ENCODE peak calls at places on chromosomes 13 and 19, in seven cellular contexts. S, K, Z, A, U, L and J are unnamed samples.

GRCh38 chr19:55613930-55614710 is 8.7 kb downstream of the ZNF865 start:
- DNase-seq in K (no peak), A (no peak), U (no peak), Z (no peak), S (no peak), L (no peak), J (no peak)

GRCh38 chr13:23866420-23867026 is 22.7 kb downstream of the MIPEP start:
- DNase-seq in S (no peak), A (no peak), U (no peak), K (no peak), L (no peak), Z (no peak), J (no peak)

GRCh38 chr13:71218960-71219359 is 648.0 kb downstream of the DACH1 start:
- DNase-seq in A (no peak), S (no peak), K (no peak), L (no peak), Z (no peak), U (no peak), J (no peak)

GRCh38 chr13:100875392-100876043 is 200.9 kb upstream of the TMTC4 start:
- DNase-seq in K (peak), A (no peak), U (peak), Z (no peak), L (no peak), S (no peak), J (no peak)

GRCh38 chr19:46297700-46298476 is 1.0 kb downstream of the HIF3A start:
- DNase-seq in Z (no peak), U (no peak), S (no peak), A (peak), L (peak), K (no peak), J (no peak)

GRCh38 chr19:12670159-12670928 is 3.7 kb downstream of the WDR83 start:
- DNase-seq in U (no peak), K (no peak), L (no peak), A (no peak), S (no peak), Z (no peak), J (no peak)

GRCh38 chr13:97434417-97435296 is 688 bp downstream of the RAP2A start:
- DNase-seq in L (no peak), S (peak), A (peak), U (no peak), K (peak), Z (peak), J (no peak)

GRCh38 chr13:93862259-93862658 is 617.2 kb downstream of the DCT start:
- DNase-seq in A (no peak), K (no peak), U (no peak), S (no peak), Z (no peak), L (no peak), J (no peak)

GRCh38 chr13:32883501-32883900 is 132.7 kb upstream of the KL start:
- DNase-seq in U (no peak), L (no peak), S (no peak), Z (no peak), K (no peak), A (no peak), J (no peak)

GRCh38 chr13:109819851-109820250 is 33.5 kb upstream of the IRS2 start:
- DNase-seq in U (no peak), S (no peak), Z (no peak), L (no peak), A (no peak), K (no peak), J (no peak)

GRCh38 chr13:43305416-43305815 is 282.0 kb downstream of the DNAJC15 start:
- DNase-seq in Z (no peak), S (no peak), L (no peak), U (no peak), K (no peak), A (no peak), J (no peak)

GRCh38 chr13:20703785-20704458 is 423 bp downstream of the IL17D start:
- DNase-seq in L (no peak), K (peak), Z (peak), U (peak), A (peak), S (peak), J (peak)

GRCh38 chr13:102697929-102698648 is 3.2 kb upstream of the METTL21C start:
- DNase-seq in K (no peak), S (no peak), Z (no peak), U (no peak), L (no peak), A (no peak), J (no peak)

GRCh38 chr13:111065698-111066097 is 49.4 kb upstream of the ARHGEF7 start:
- DNase-seq in U (no peak), K (no peak), L (no peak), S (no peak), Z (no peak), A (no peak), J (no peak)

GRCh38 chr13:31020996-31021395 is 88.5 kb downstream of the TEX26 start:
- DNase-seq in L (no peak), K (no peak), A (no peak), U (no peak), S (no peak), Z (no peak), J (no peak)

GRCh38 chr13:38941353-38941945 is 49.2 kb downstream of the STOML3 start:
- DNase-seq in S (no peak), L (no peak), U (no peak), K (no peak), Z (no peak), A (no peak), J (no peak)

GRCh38 chr13:26440111-26440510 is 117.4 kb upstream of the WASF3 start:
- DNase-seq in A (no peak), L (no peak), Z (no peak), S (no peak), K (no peak), U (no peak), J (no peak)

GRCh38 chr19:12801466-12802266 is at the start of the genes PRDX2 and THSD8:
- DNase-seq in U (no peak), Z (peak), K (peak), A (peak), L (no peak), S (peak), J (peak)

GRCh38 chr19:7981199-7981598 is 24.2 kb downstream of the ELAVL1 start:
- DNase-seq in S (no peak), U (no peak), L (no peak), K (no peak), A (no peak), Z (no peak), J (no peak)

GRCh38 chr13:108288741-108289140 is 19.2 kb downstream of the TNFSF13B start:
- DNase-seq in U (no peak), Z (no peak), L (no peak), A (no peak), S (no peak), K (no peak), J (no peak)

GRCh38 chr13:24224232-24224680 is 63.7 kb downstream of the SPATA13 start:
- DNase-seq in Z (no peak), U (no peak), S (no peak), A (no peak), K (no peak), L (no peak), J (no peak)

GRCh38 chr19:22595918-22596341 is 38.2 kb upstream of the ZNF492 start:
- DNase-seq in U (no peak), A (no peak), K (no peak), Z (no peak), L (no peak), S (no peak), J (no peak)

GRCh38 chr13:113013303-113013702 is 44.3 kb downstream of the MCF2L start:
- DNase-seq in Z (no peak), U (no peak), L (no peak), A (no peak), K (no peak), S (no peak), J (no peak)

GRCh38 chr13:68697551-68697950 is 1410.1 kb upstream of the ATXN8OS start:
- DNase-seq in Z (no peak), A (no peak), U (peak), S (no peak), K (no peak), L (no peak), J (no peak)

GRCh38 chr13:41565221-41565620 is 107.9 kb downstream of the RGCC start:
- DNase-seq in K (no peak), A (no peak), L (no peak), S (no peak), Z (no peak), U (peak), J (no peak)

GRCh38 chr13:42807236-42807635 is 25.9 kb downstream of the FAM216B start:
- DNase-seq in A (no peak), L (no peak), K (no peak), U (no peak), Z (no peak), S (no peak), J (no peak)

GRCh38 chr13:99959538-99960230 is 11.9 kb downstream of the ZIC5 start:
- DNase-seq in L (no peak), S (no peak), K (no peak), A (no peak), U (no peak), Z (no peak), J (peak)

GRCh38 chr19:5031231-5032100 is 62.6 kb downstream of the KDM4B start:
- DNase-seq in U (peak), L (no peak), Z (peak), S (peak), K (peak), A (peak), J (peak)

GRCh38 chr13:26050568-26051230 is 1.1 kb downstream of the SHISA2 start:
- DNase-seq in S (no peak), K (peak), U (no peak), A (no peak), L (no peak), Z (no peak), J (no peak)

GRCh38 chr19:35439921-35440320 is 8.1 kb upstream of the FFAR2 start:
- DNase-seq in U (no peak), A (no peak), Z (no peak), L (no peak), K (no peak), S (no peak), J (no peak)

GRCh38 chr13:46160474-46161066 is 21.4 kb downstream of the LCP1 start:
- DNase-seq in L (no peak), U (peak), Z (no peak), A (no peak), K (no peak), S (no peak), J (peak)

GRCh38 chr13:113544071-113544891 is 40.3 kb upstream of the TFDP1 start:
- DNase-seq in Z (no peak), L (no peak), U (no peak), S (no peak), A (peak), K (no peak), J (no peak)

GRCh38 chr13:37148501-37148900 is 43.0 kb upstream of the CSNK1A1L start:
- DNase-seq in A (no peak), Z (no peak), U (no peak), L (no peak), S (no peak), K (no peak), J (no peak)

GRCh38 chr13:106859505-106859904 is 291.6 kb upstream of the ARGLU1 start:
- DNase-seq in S (no peak), A (no peak), L (no peak), K (no peak), U (no peak), Z (no peak), J (no peak)

GRCh38 chr19:7506385-7507328 is 9.2 kb upstream of the ZNF358 start:
- DNase-seq in K (peak), L (peak), S (peak), A (peak), Z (no peak), U (no peak), J (no peak)

GRCh38 chr19:366951-367350 is 22.4 kb upstream of the MIER2 start:
- DNase-seq in S (no peak), K (no peak), L (no peak), Z (no peak), A (peak), U (no peak), J (no peak)

GRCh38 chr19:30044273-30045259 is 102.5 kb downstream of the URI1 start:
- DNase-seq in L (no peak), K (no peak), U (no peak), Z (no peak), A (no peak), S (no peak), J (no peak)

GRCh38 chr13:46389457-46389856 is 2.4 kb upstream of the RUBCNL start:
- DNase-seq in A (no peak), U (no peak), L (no peak), S (no peak), K (no peak), Z (no peak), J (no peak)

GRCh38 chr19:7670150-7670784 is 1.4 kb downstream of the RETN start:
- DNase-seq in Z (no peak), L (no peak), A (no peak), K (no peak), S (no peak), U (no peak), J (no peak)